ENCODE peak calls at places on chromosomes 16 and 17, in six cellular contexts. D is adrenal gland, S is HCT116, U is breast epithelium, Y is uterus, M is sigmoid colon. H is an unnamed sample.

GRCh38 chr17:45705123-45706009 is 78.8 kb upstream of the CRHR1 start:
- DNase-seq in D (no peak), S (peak; percentile 91), U (no peak), Y (no peak), M (no peak), H (no peak)

GRCh38 chr17:36869441-36869840 is 67.8 kb upstream of the LHX1 start:
- DNase-seq in D (no peak), S (no peak), U (no peak), Y (no peak), M (no peak), H (no peak)

GRCh38 chr17:48153711-48154642 is 46.4 kb downstream of the SNX11 start:
- DNase-seq in D (peak; percentile 46), S (peak; percentile 45), U (no peak), Y (no peak), M (no peak), H (peak; percentile 89)

GRCh38 chr16:9099131-9099625 is 7.7 kb downstream of the HAPSTR1 start:
- DNase-seq in D (no peak), S (no peak), U (no peak), Y (no peak), M (no peak), H (no peak)

GRCh38 chr17:82065638-82066303 is at the start of gene DUS1L:
- DNase-seq in D (peak; percentile 64), S (no peak), U (peak; percentile 67), Y (peak; percentile 54), M (peak; percentile 80), H (peak; percentile 69)

GRCh38 chr16:12675852-12676251 is 127.8 kb downstream of the CPPED1 start:
- DNase-seq in D (no peak), S (no peak), U (no peak), Y (no peak), M (no peak), H (no peak)

GRCh38 chr17:20157078-20157360 is 147.9 kb downstream of the SPECC1 start:
- DNase-seq in D (no peak), S (no peak), U (no peak), Y (no peak), M (no peak), H (no peak)

GRCh38 chr16:78430281-78430680 is 330.8 kb downstream of the WWOX start:
- DNase-seq in D (no peak), S (no peak), U (no peak), Y (no peak), M (no peak), H (no peak)

GRCh38 chr17:43468746-43469544 is 14.8 kb upstream of the DHX8 start:
- DNase-seq in D (no peak), S (peak; percentile 46), U (no peak), Y (no peak), M (no peak), H (no peak)

GRCh38 chr17:68302666-68303065 is 11.4 kb downstream of the ARSG start:
- DNase-seq in D (no peak), S (no peak), U (no peak), Y (no peak), M (no peak), H (no peak)

GRCh38 chr17:1216209-1216937 is 36.6 kb upstream of the ABR start:
- DNase-seq in D (no peak), S (no peak), U (no peak), Y (no peak), M (no peak), H (no peak)

GRCh38 chr16:24852281-24852721 is 6.5 kb downstream of the SLC5A11 start:
- DNase-seq in D (no peak), S (no peak), U (no peak), Y (no peak), M (peak; percentile 56), H (no peak)

GRCh38 chr17:29565643-29566472 is 979 bp downstream of the ABHD15 start:
- DNase-seq in D (peak; percentile 31), S (peak; percentile 22), U (peak; percentile 51), Y (no peak), M (peak; percentile 63), H (peak; percentile 55)

GRCh38 chr17:48997827-48998556 is 807 bp downstream of the IGF2BP1 start:
- DNase-seq in D (no peak), S (no peak), U (no peak), Y (no peak), M (no peak), H (no peak)

GRCh38 chr17:61253937-61254677 is 145.5 kb upstream of the TBX2 start:
- DNase-seq in D (no peak), S (no peak), U (no peak), Y (no peak), M (no peak), H (no peak)

GRCh38 chr16:3695610-3696369 is 21.5 kb downstream of the TRAP1 start:
- DNase-seq in D (no peak), S (no peak), U (no peak), Y (no peak), M (no peak), H (peak; percentile 89)

GRCh38 chr16:84925092-84925772 is 86.1 kb downstream of the ZDHHC7 start:
- DNase-seq in D (peak; percentile 80), S (peak; percentile 35), U (no peak), Y (no peak), M (peak; percentile 68), H (peak; percentile 62)

GRCh38 chr16:17532338-17532995 is 61.7 kb upstream of the XYLT1 start:
- DNase-seq in D (no peak), S (no peak), U (no peak), Y (no peak), M (no peak), H (no peak)

GRCh38 chr17:28368306-28368831 is 1.7 kb downstream of the VTN start:
- DNase-seq in D (no peak), S (no peak), U (no peak), Y (no peak), M (no peak), H (no peak)

GRCh38 chr17:79933863-79934652 is 94.8 kb upstream of the CBX4 start:
- DNase-seq in D (peak; percentile 64), S (no peak), U (no peak), Y (no peak), M (no peak), H (peak; percentile 56)

GRCh38 chr17:9236286-9237052 is 215.2 kb downstream of the NTN1 start:
- DNase-seq in D (no peak), S (no peak), U (no peak), Y (no peak), M (no peak), H (no peak)

GRCh38 chr17:41639492-41640473 is 15.4 kb upstream of the KRT17 start:
- DNase-seq in D (no peak), S (no peak), U (no peak), Y (no peak), M (no peak), H (no peak)

DNA sequence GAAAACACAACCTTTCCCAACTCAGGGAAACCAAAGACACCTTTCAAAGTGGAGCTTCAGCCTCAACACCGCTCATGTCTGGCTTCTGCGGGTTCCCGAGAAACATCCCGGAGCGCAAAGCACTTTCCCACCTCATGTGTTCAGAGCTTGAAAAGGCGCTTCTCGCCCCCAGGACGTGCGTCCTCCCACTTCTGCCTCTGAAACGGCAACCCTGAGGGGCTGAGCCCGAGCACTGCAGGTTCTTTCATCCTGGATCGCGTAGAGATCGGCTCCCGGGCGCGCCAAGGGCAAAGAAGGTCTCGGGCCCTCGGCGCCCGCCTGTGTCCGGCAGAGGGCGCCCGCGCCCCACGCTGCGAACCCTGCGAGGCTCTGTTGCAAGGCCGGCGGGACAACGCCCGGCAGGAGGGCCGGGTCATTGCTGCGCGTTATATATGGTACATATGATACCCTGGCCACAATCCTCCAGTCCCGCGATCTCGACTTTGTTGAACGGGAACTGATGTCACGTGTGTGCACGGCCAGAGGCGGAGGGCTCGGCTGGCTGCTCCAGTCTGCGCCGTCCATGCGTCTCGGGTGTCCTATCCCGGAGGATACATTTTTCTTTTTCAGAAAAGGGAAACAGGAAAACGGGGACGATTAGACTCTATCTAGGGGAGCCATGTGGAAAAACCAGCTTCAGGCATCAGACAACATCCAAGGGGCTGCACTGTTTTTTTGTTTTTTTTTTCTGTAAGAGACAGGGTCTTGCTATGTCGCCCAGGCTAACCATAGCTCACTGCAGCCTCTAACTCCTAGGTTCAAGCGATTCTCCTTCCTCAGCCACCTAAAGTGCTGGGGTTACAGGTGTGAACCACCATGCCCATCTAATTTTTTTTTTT is 19.1 kb downstream of the COQ7 start:
- DNase-seq in D (peak; percentile 84), S (peak; percentile 90), U (peak; percentile 80), Y (peak; percentile 73), M (peak; percentile 90), H (peak; percentile 87)
- TF ChIP-seq POLR2A in D (no peak), S (peak; percentile 97), U (no peak), Y (no peak), M (no peak), H (no peak)

GRCh38 chr17:14791221-14791620 is 473.9 kb downstream of the PMP22 start:
- DNase-seq in D (no peak), S (no peak), U (no peak), Y (no peak), M (no peak), H (no peak)
- H3K4me3 ChIP-seq in D (no peak overlapping the region), S (no peak overlapping the region), U (no peak overlapping the region), Y (no peak overlapping the region), M (no peak overlapping the region), H (no peak overlapping the region)

DNA sequence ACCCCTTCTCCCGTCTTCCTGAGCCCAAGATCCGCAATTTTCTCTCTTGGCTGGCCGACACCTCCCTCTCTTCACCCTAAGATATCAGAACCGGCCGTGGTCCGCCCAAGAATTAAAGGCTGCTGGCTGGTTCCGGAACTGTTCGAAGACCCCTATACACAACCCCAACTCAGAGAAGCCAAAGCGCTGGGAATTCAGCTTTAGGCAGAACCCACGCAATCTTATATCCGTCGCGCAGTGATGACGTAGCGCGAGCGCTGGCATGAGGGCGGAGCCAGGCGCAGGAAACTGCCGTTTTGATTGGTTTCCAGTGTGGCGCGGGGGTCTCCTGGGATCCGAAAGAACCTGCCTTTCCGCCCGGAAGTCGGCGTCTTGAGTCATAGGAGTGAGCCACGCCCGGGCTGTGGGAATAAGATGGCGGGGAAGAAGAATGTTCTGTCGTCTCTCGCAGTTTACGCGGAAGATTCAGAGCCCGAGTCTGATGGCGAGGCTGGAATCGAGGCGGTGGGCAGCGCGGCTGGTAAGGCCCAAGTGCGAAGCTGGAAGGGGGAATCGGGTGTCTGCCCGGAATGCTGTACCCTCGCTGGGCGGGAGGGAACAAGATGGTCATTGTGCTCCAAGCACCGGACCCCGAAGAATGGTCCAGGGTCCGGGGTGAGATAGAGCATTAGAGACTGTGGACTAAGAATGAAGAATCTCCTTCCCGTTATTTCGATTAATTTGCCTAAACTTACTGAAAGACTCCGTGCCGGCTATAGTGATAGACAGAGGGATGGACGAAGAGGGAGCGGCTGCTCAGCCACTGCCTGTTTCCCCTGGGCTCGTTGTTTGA is at the start of the genes RECQL5 and SAP30BP:
- DNase-seq in D (peak; percentile 99), S (peak; percentile 99), U (peak; percentile 98), Y (peak; percentile 98), M (peak; percentile 99), H (peak; percentile 98)
- TF ChIP-seq POLR2A in D (peak; percentile 64), S (peak; percentile 69), U (peak; percentile 75), Y (peak; percentile 73), M (peak; percentile 71), H (peak; percentile 60)

DNA sequence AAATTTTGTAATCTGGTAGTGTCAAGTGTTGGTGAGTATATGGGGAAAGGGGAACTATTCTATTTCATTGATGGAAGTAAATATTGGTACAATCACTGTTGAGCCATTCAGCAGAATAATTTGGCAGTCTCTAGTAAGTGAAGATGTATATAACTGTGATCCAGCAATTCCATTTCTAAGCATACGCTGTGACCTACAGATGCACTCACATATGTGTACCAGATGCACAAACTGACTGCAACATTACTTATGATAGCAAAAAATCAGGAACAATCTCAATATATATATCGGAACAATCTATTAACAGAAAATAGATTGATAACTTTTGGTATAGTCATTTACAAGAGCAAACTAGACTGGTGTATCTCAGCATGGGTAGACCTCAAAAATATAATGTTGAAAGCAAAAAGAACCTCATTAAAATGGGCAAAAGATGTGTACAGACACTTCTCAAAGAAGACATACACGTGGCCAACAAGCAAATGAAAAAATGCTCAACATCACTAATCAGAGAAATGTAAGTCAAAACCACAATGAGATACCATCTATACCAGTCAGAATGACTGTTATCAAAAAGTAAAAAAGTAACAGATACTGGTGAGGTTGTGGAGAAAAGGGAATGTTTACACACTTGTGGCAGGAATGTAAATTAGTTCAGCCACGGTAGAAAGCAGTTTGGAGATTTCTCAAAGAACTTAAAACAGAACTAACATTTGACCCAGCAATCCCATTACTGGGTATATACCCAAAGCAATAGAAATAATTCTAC is 20.8 kb downstream of the ADAP2 start:
- DNase-seq in D (no peak), S (no peak), U (no peak), Y (no peak), M (no peak), H (no peak)
- H3K4me3 ChIP-seq in D (no peak overlapping the region), S (no peak overlapping the region), U (no peak overlapping the region), Y (no peak overlapping the region), M (no peak overlapping the region), H (no peak overlapping the region)

H was measured in body of pancreas.